ENCODE peak calls at places on chromosomes 16 and 17, in eight cellular contexts. C is right lobe of liver, L is stomach, Z is adrenal gland, V is breast epithelium, J is heart left ventricle, H is Peyer's patch, I is prostate gland. E is an unnamed sample.

GRCh38 chr17:69282002-69282401 is 44.9 kb downstream of the ABCA5 start:
- DNase-seq in J (no peak), L (no peak), H (no peak), V (no peak), Z (no peak), C (no peak), I (no peak), E (no peak)

GRCh38 chr16:89863741-89864391 is 9.5 kb upstream of the TCF25 start:
- DNase-seq in I (no peak), H (peak; percentile 66), Z (no peak), V (no peak), J (peak; percentile 47), C (no peak), L (no peak), E (no peak)

GRCh38 chr17:40129498-40129897 is 7.7 kb downstream of the MSL1 start:
- DNase-seq in V (no peak), C (no peak), I (no peak), J (no peak), Z (no peak), H (no peak), L (no peak), E (no peak)

GRCh38 chr16:10090816-10091215 is 91.4 kb downstream of the GRIN2A start:
- DNase-seq in I (no peak), J (no peak), Z (no peak), H (no peak), V (no peak), L (no peak), C (no peak), E (no peak)

GRCh38 chr17:43438626-43439529 is 40.1 kb downstream of the ARL4D start:
- DNase-seq in I (no peak), Z (no peak), J (no peak), L (no peak), C (no peak), H (no peak), V (no peak), E (no peak)

GRCh38 chr17:82793974-82794620 is 42.2 kb downstream of the TBCD start:
- DNase-seq in V (no peak), J (no peak), I (peak; percentile 53), Z (no peak), L (no peak), H (no peak), C (no peak), E (no peak)

GRCh38 chr16:48511716-48512115 is 98.3 kb downstream of the N4BP1 start:
- DNase-seq in H (no peak), I (no peak), V (no peak), Z (no peak), J (no peak), L (no peak), C (peak; percentile 16), E (no peak)

GRCh38 chr17:64420143-64420670 is 28.7 kb upstream of the MILR1 start:
- DNase-seq in Z (no peak), V (no peak), J (peak; percentile 43), H (peak; percentile 59), L (no peak), I (peak; percentile 46), C (no peak), E (no peak)

GRCh38 chr16:89173629-89173921 is 2.0 kb downstream of the CDH15 start:
- DNase-seq in L (no peak), H (no peak), I (no peak), V (no peak), Z (no peak), J (no peak), C (no peak), E (no peak)

GRCh38 chr16:68111379-68111778 is 26.2 kb downstream of the NFATC3 start:
- DNase-seq in L (no peak), C (no peak), I (no peak), V (no peak), J (no peak), Z (no peak), H (no peak), E (no peak)

GRCh38 chr16:68115851-68116250 is 30.7 kb downstream of the NFATC3 start:
- DNase-seq in I (no peak), C (no peak), J (no peak), V (no peak), H (no peak), L (no peak), Z (no peak), E (no peak)

GRCh38 chr16:68113059-68113757 is 28.0 kb downstream of the NFATC3 start:
- DNase-seq in I (no peak), V (no peak), J (no peak), H (no peak), L (no peak), Z (no peak), C (no peak), E (no peak)

GRCh38 chr16:68116256-68116853 is 31.2 kb downstream of the NFATC3 start:
- DNase-seq in L (no peak), I (no peak), C (no peak), V (no peak), J (no peak), Z (no peak), H (no peak), E (no peak)

GRCh38 chr16:68113765-68114240 is 28.6 kb downstream of the NFATC3 start:
- DNase-seq in J (no peak), C (no peak), I (no peak), H (no peak), Z (no peak), V (no peak), L (no peak), E (no peak)
- H3K27ac ChIP-seq in J (no peak overlapping the region), C (no peak overlapping the region), I (no peak overlapping the region), H (no peak overlapping the region), Z (no peak overlapping the region), V (no peak overlapping the region), L (no peak overlapping the region), E (no peak overlapping the region)

GRCh38 chr17:1628856-1629646 is 417 bp upstream of the SLC43A2 start:
- DNase-seq in H (peak; percentile 97), J (peak; percentile 97), I (peak; percentile 94), C (peak; percentile 88), L (peak; percentile 95), V (peak; percentile 95), Z (peak; percentile 94), E (peak; percentile 97)
- TF ChIP-seq POLR2A in H (peak; percentile 35), J (peak; percentile 79), I (peak; percentile 74), C (no peak), L (no peak), V (peak; percentile 8), Z (peak; percentile 51), E (no peak)

GRCh38 chr17:76121932-76122383 is 18.4 kb upstream of the EXOC7 start:
- DNase-seq in Z (no peak), I (no peak), H (no peak), C (no peak), L (peak; percentile 35), V (no peak), J (no peak), E (no peak)
- H3K27ac ChIP-seq in Z (no peak overlapping the region), I (no peak overlapping the region), H (no peak overlapping the region), C (no peak overlapping the region), L (peak overlapping the region; percentile 76), V (peak overlapping the region; percentile 12), J (no peak overlapping the region), E (peak overlapping the region; percentile 57)

GRCh38 chr17:58329808-58330543 is 1.4 kb upstream of the TSPOAP1 start:
- DNase-seq in V (no peak), C (no peak), H (no peak), Z (no peak), I (no peak), J (no peak), L (no peak), E (no peak)
- TF ChIP-seq POLR2A in V (no peak), C (no peak), H (no peak), Z (no peak), I (no peak), J (no peak), L (no peak), E (no peak)